ENCODE peak calls at places on chromosomes 4 and X, in ten cellular contexts. M is right lobe of liver, U is A549, A is GM12891, N is uterus, X is Peyer's patch, F is H1, Q is spleen, R is heart left ventricle, D is esophagus muscularis mucosa. C is an unnamed sample.

GRCh38 chrX:154317391-154318000 is 21.9 kb downstream of the TKTL1 start:
- DNase-seq in R (no peak), N (no peak), U (peak), M (no peak), X (no peak), Q (peak), D (no peak), F (peak), A (no peak), C (no peak)

GRCh38 chr4:136650541-136651277 is 881.6 kb downstream of the PCDH18 start:
- DNase-seq in Q (no peak), F (no peak), U (no peak), D (no peak), R (no peak), X (no peak), N (no peak), A (no peak), M (no peak), C (no peak)

GRCh38 chr4:1200425-1201035 is 28.1 kb upstream of the SPON2 start:
- DNase-seq in R (no peak), D (peak), Q (peak), M (peak), N (peak), U (no peak), A (peak), X (peak), F (no peak), C (peak)

GRCh38 chrX:8237718-8238117 is 66.7 kb upstream of the VCX2 start:
- DNase-seq in Q (no peak), F (no peak), N (no peak), A (no peak), U (no peak), R (no peak), D (no peak), X (no peak), M (no peak), C (peak)

GRCh38 chr4:186557486-186557885 is 2.1 kb upstream of the MTNR1A start:
- DNase-seq in Q (no peak), A (no peak), U (no peak), N (no peak), D (no peak), X (no peak), F (no peak), M (no peak), R (no peak), C (peak)

GRCh38 chrX:138908577-138908976 is 197.1 kb upstream of the FGF13 start:
- DNase-seq in X (no peak), R (no peak), Q (no peak), F (no peak), D (no peak), A (no peak), M (no peak), N (no peak), U (no peak), C (no peak)

GRCh38 chrX:49276671-49277519 is 7.3 kb downstream of the PPP1R3F start:
- DNase-seq in X (no peak), R (no peak), A (no peak), M (no peak), U (no peak), N (peak), Q (peak), F (no peak), D (no peak), C (no peak)

GRCh38 chrX:36867143-36867542 is 141.0 kb upstream of the FAM47C start:
- DNase-seq in D (no peak), R (no peak), X (no peak), Q (no peak), U (peak), N (no peak), F (no peak), M (no peak), A (no peak), C (peak)

DNA sequence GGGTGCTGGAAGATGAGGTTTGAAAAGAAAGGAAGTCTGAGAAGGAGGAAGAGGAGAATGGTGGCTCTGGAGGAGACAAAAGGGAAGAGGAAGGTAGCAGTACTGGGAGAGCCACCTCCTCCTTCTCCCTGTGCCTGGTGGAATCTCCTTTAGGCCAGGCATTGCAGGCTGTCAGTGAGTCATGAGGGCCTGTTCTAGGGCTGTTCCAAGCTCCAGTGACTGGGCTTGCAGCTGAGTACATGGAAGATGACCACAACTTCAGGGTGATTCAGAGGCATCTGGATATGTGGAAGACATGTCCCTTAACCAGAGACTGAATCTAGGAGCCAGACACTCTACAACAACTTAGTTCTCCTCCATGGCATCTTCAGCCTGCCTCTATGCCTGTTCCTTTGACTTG is 107.8 kb downstream of the EFNB1 start:
- DNase-seq in D (no peak), X (no peak), M (no peak), A (no peak), R (no peak), F (no peak), U (no peak), Q (peak), N (no peak), C (no peak)
- TF ChIP-seq POLR2A in D (no peak), X (no peak), M (no peak), A (no peak), R (no peak), F (no peak), U (no peak), Q (no peak), N (no peak), C (no peak)

DNA sequence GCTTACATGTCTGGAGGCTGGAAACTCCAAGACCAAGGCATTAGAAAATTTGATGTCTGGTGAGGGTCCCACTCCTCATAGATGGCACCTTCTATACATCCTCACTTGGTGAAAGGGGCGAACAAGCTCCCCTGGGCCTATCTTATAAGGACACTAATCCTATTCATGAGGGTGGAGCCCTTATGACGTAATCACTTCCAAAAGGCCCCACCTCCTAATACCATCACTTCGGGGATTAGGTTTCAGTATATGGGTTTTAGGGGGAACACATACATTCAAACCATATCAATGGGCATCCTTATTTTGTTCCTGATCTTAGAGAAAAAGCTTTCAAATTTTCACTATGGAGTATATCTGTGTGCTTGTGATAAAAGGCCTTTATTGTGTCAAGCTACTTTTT is 39.0 kb upstream of the ALG13 start:
- DNase-seq in Q (no peak), F (no peak), U (no peak), R (no peak), M (no peak), N (no peak), D (no peak), X (no peak), A (no peak), C (no peak)
- TF ChIP-seq POLR2A in Q (no peak), F (no peak), U (no peak), R (no peak), M (no peak), N (no peak), D (no peak), X (no peak), A (no peak), C (no peak)

DNA sequence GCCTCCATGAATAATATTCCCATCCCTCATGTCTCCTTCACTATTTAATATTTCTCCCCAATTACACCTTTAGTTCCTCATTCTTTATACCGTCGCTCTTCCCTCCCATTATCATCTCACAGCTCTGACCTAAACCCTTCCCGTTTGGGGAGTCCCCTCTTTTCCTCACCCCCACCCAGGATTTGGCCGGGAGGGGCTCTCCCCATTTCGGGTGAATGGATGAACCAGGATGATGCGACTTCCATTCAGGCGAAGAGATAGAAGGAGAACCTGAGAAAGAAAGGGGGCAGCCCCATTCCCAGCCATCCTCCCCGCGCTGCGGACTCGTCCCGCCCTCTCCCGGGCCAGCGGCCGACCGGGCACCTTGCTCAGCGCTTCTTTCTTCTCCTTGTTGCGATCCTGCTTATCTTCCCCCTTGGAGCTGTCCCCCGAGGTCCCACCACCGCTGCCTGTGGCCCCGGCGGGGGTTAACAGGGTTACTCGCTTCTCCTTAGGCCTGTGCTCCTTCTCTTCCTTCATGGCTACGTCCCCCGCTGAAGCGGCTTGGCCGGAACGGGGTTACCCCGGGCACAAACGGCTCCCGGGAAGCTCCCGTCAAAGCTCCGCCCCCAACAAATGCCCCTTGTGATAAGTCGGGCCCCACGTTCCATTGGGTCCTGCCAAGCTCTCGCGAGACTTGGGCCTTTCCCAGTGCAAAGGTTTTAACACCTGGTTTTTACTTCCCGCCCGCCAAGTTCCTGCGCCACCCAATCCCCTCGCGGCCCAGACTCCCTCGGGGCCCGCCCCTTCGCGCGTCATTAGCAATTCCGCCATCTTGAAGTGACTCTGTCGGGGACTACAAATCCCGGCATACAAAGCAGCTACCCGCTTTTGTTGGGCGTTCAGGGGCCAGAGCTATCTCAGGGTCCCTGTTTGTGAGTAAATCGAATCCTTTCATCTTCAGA is at the start of gene UPF3B:
- DNase-seq in A (peak), D (peak), R (peak), Q (peak), M (peak), N (peak), F (peak), U (peak), X (peak), C (peak)
- TF ChIP-seq POLR2A in A (peak), D (peak), R (peak), Q (no peak), M (peak), N (peak), F (peak), U (peak), X (peak), C (peak)

GRCh38 chr4:7753271-7753670 is 186.4 kb downstream of the AFAP1 start:
- DNase-seq in U (no peak), D (no peak), M (no peak), N (no peak), X (no peak), A (no peak), F (no peak), R (no peak), Q (no peak), C (no peak)

GRCh38 chr4:7752649-7753048 is 187.0 kb downstream of the AFAP1 start:
- DNase-seq in M (no peak), X (no peak), Q (no peak), F (no peak), D (no peak), N (no peak), U (no peak), A (no peak), R (no peak), C (no peak)

GRCh38 chr4:7754565-7755262 is 184.9 kb downstream of the AFAP1 start:
- DNase-seq in X (no peak), M (no peak), A (no peak), R (no peak), Q (peak), F (no peak), U (no peak), D (no peak), N (no peak), C (no peak)

GRCh38 chr4:7755529-7755928 is 184.1 kb downstream of the AFAP1 start:
- DNase-seq in A (no peak), F (no peak), Q (peak), M (no peak), R (no peak), U (no peak), X (no peak), D (no peak), N (no peak), C (no peak)

DNA sequence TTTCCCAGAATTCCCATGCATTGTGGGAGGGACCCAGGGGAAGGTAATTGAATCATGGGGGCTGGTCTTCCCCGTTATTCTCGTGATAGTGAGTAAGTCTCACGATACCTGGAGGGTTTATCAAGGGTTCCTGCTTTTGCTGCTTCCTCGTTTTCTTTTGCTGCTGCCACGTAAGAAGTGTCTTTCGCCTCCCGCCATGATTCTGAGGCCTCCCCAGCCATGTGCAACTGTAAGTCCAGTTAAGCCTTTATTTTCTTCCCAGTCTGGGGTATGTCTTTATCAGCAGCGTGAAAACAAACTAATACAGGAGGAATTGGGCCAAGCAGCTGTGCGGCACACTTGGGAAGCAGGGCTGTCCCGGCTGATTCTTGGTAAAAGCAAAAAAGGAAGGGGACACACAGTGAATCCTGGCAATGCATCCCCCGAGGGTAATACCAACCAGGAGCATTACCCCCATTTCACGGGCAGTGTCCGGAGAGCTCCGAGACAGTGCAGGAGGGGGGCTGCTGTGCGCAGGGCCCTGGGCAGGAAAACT is 185.7 kb downstream of the AFAP1 start:
- DNase-seq in N (no peak), D (no peak), Q (no peak), X (no peak), U (no peak), A (no peak), R (no peak), M (no peak), F (no peak), C (no peak)
- TF ChIP-seq POLR2A in N (no peak), D (no peak), Q (no peak), X (no peak), U (no peak), A (no peak), R (no peak), M (no peak), F (no peak), C (no peak)